ENCODE peak calls at places on chromosomes 5 and 9, in six cellular contexts. R is mesenchymal stem cell, C is IMR-90, P is neuronal stem cell, L is mesendoderm, B is trophoblast cell. S is an unnamed sample.

GRCh38 chr9:124133752-124134151 is 122.2 kb downstream of the LHX2 start:
- DNase-seq in L (peak; percentile 80), P (no peak), R (peak; percentile 38), B (peak; percentile 94), C (peak; percentile 26), S (peak; percentile 45)

GRCh38 chr5:159106569-159107282 is 7.0 kb upstream of the EBF1 start:
- DNase-seq in L (peak; percentile 81), B (peak; percentile 67), R (peak; percentile 72), P (peak; percentile 80), C (peak; percentile 52), S (peak; percentile 80)

GRCh38 chr5:45189042-45189441 is 380.3 kb downstream of the MRPS30 start:
- DNase-seq in P (no peak), C (no peak), L (no peak), R (no peak), B (no peak), S (no peak)

GRCh38 chr9:136511670-136512592 is 29.1 kb upstream of the SEC16A start:
- DNase-seq in C (no peak), L (no peak), B (no peak), R (no peak), P (peak; percentile 38), S (no peak)

GRCh38 chr5:177300236-177300880 is 3.2 kb downstream of the RAB24 start:
- DNase-seq in B (peak; percentile 38), L (peak; percentile 83), R (peak; percentile 94), C (peak; percentile 80), P (no peak), S (peak; percentile 70)

GRCh38 chr5:111548992-111549649 is 36.8 kb upstream of the STARD4 start:
- DNase-seq in L (peak; percentile 86), R (peak; percentile 68), P (no peak), B (no peak), C (peak; percentile 38), S (no peak)

GRCh38 chr5:664994-665360 is 28.2 kb downstream of the TPPP start:
- DNase-seq in C (no peak), R (no peak), L (no peak), P (no peak), B (no peak), S (no peak)

GRCh38 chr9:81653240-81653639 is 36.1 kb downstream of the TLE1 start:
- DNase-seq in R (no peak), L (no peak), P (no peak), B (no peak), C (peak; percentile 87), S (no peak)

GRCh38 chr5:148002471-148002870 is 61.3 kb upstream of the SPINK5 start:
- DNase-seq in L (no peak), B (no peak), P (no peak), C (no peak), R (no peak), S (no peak)

GRCh38 chr9:117782931-117783788 is 79.0 kb downstream of the TLR4 start:
- DNase-seq in L (peak; percentile 84), R (peak; percentile 82), B (peak; percentile 17), C (no peak), P (peak; percentile 64), S (peak; percentile 79)

GRCh38 chr9:111076043-111076442 is 37.8 kb upstream of the LPAR1 start:
- DNase-seq in L (no peak), R (no peak), B (no peak), C (no peak), P (no peak), S (no peak)

GRCh38 chr5:60674670-60675069 is 25.3 kb downstream of the DEPDC1B start:
- DNase-seq in R (no peak), L (no peak), P (no peak), B (no peak), C (peak; percentile 38), S (no peak)

GRCh38 chr5:31194892-31195291 is 1.4 kb downstream of the CDH6 start:
- DNase-seq in C (peak; percentile 27), L (no peak), R (no peak), B (no peak), P (no peak), S (no peak)

GRCh38 chr5:52725065-52725746 is 62.5 kb upstream of the ITGA1 start:
- DNase-seq in L (no peak), C (peak; percentile 12), P (no peak), B (peak; percentile 37), R (peak; percentile 65), S (no peak)

GRCh38 chr9:124282442-124283231 is 24.9 kb downstream of the NEK6 start:
- DNase-seq in L (no peak), B (no peak), C (peak; percentile 79), R (peak; percentile 50), P (no peak), S (no peak)

GRCh38 chr5:144189800-144190429 is 19.2 kb downstream of the KCTD16 start:
- DNase-seq in R (peak; percentile 94), L (no peak), B (peak; percentile 28), P (no peak), C (peak; percentile 93), S (no peak)

GRCh38 chr5:15763754-15764153 is 263.8 kb downstream of the FBXL7 start:
- DNase-seq in P (no peak), C (peak; percentile 51), R (peak; percentile 29), L (peak; percentile 64), B (peak; percentile 61), S (no peak)

GRCh38 chr9:17926246-17926645 is 347.4 kb downstream of the SH3GL2 start:
- DNase-seq in C (no peak), L (no peak), B (peak; percentile 52), P (no peak), R (no peak), S (no peak)

GRCh38 chr5:174387448-174387847 is 336.9 kb upstream of the MSX2 start:
- DNase-seq in L (no peak), R (no peak), C (no peak), B (no peak), P (no peak), S (no peak)

GRCh38 chr9:136108648-136109266 is 9.9 kb downstream of the TMEM250 start:
- DNase-seq in P (no peak), R (no peak), C (no peak), L (no peak), B (no peak), S (no peak)

GRCh38 chr5:1762878-1763547 is 36.6 kb downstream of the MRPL36 start:
- DNase-seq in B (no peak), P (no peak), L (no peak), R (no peak), C (no peak), S (peak; percentile 20)

GRCh38 chr9:14326264-14326826 is 12.4 kb upstream of the NFIB start:
- DNase-seq in R (peak; percentile 57), B (no peak), P (no peak), L (no peak), C (peak; percentile 74), S (no peak)

GRCh38 chr9:35914307-35914807 is 5.1 kb downstream of the SPAAR start:
- DNase-seq in C (peak; percentile 47), B (peak; percentile 59), L (peak; percentile 88), P (peak; percentile 62), R (peak; percentile 46), S (peak; percentile 72)
- H2BK5ac ChIP-seq in C (peak overlapping the region; percentile 59), B (no peak overlapping the region), L (no peak overlapping the region), P (no peak overlapping the region), R (no peak overlapping the region), S (no peak overlapping the region)

DNA sequence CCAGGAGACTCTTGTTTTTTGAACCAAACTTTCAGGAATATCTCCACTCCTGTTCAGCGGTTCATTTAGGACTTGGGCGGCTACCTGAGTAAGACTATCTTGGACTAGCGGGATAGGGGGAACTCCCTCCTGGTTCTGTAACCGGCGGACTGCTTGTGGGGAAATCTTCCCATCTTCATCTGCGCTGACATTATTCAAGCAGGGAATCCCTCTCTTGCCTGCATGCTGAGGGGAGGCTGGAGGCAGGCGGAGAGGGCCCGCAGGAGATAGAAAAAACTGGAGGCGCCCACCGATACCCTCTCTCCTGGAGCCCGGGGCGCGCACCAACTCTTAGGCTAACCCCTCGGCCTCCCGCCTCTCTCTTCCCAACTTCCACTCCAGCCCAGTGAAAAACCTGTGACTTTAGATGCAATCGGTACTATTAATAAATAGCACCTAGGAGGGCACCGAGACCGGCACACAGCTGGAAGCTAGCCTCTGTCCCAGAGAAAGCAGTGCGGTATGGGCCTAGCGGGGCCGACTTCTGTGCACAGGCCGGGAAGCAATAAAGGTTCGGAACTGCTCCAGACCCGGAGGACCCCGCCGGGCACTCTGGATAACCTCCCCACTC is 1.7 kb downstream of the EFNA5 start:
- DNase-seq in L (peak; percentile 64), C (no peak), P (no peak), R (peak; percentile 36), B (no peak), S (peak; percentile 38)
- H3K9ac ChIP-seq in L (peak overlapping the region; percentile 87), C (peak overlapping the region; percentile 32), P (peak overlapping the region; percentile 99), R (peak overlapping the region; percentile 89), B (peak overlapping the region; percentile 59), S (no peak overlapping the region)

GRCh38 chr5:65050140-65050539 is 281.4 kb downstream of the CWC27 start:
- DNase-seq in L (no peak), B (no peak), P (no peak), C (no peak), R (no peak), S (no peak)

GRCh38 chr5:65055938-65056337 is 287.2 kb downstream of the CWC27 start:
- DNase-seq in L (no peak), C (no peak), R (no peak), P (no peak), B (no peak), S (no peak)

GRCh38 chr5:65047225-65047624 is 278.5 kb downstream of the CWC27 start:
- DNase-seq in B (no peak), P (no peak), C (no peak), R (no peak), L (no peak), S (no peak)

GRCh38 chr5:65047948-65048690 is 279.4 kb downstream of the CWC27 start:
- DNase-seq in B (no peak), L (no peak), R (no peak), C (no peak), P (no peak), S (no peak)

DNA sequence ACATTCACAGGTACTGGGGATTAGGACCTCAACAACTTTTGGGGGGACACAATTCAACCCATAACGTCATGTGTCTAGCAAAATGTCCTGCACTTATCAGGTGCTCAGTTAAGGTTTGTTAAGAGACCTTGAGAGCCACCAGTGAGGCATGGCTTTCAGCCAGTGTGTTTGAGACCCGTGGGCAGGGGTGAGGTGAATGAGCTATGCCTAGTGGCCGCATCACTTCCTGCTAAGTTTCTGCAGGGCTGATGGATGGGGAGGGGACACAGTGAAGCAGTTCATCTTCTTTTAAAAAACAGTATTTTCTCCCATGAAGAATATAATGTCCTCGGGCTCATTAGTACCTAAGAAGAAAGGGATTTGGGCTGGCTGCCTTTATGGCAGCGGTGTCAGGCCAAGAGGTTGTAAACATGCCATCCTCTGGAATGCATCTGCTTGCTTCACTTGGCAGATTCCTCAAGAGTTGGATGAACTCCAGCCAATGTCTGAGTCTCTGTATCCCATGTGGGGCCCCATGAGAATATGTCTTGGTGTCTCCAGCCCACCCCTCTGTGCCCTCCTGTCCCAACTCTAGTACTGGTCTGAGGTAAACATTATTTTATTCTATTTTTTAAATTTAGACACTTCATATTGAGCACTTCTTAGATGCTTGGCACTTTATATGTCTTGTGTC is 282.2 kb downstream of the CWC27 start:
- DNase-seq in P (no peak), C (no peak), L (no peak), R (no peak), B (no peak), S (no peak)
- H3K4me2 ChIP-seq in P (no peak overlapping the region), C (no peak overlapping the region), L (no peak overlapping the region), R (no peak overlapping the region), B (no peak overlapping the region), S (no peak overlapping the region)

DNA sequence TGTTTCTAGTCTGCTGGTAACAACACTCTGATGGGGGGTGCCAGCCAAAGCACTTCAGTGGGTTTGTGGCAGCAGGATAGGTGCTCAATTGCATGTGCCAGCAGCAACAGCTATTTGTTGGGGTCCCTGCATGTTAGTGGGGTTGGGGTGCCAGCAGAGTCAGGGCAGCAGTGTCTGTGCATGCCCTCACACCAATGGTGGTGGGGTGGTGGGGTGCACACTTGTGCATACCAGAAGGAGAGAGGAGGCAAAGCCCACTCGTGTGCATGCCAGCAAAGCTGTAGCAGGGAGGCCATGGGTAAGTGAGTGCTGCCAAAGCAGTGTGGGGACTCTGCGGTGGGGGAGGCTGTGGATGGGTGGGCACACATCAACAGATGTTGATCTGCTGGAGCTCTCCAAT is 232.2 kb downstream of the GABRG2 start:
- DNase-seq in B (no peak), R (no peak), P (no peak), L (no peak), C (no peak), S (no peak)
- H2BK5ac ChIP-seq in B (no peak overlapping the region), R (no peak overlapping the region), P (no peak overlapping the region), L (no peak overlapping the region), C (no peak overlapping the region), S (no peak overlapping the region)

S was measured in H9.